ENCODE peak calls at places on chromosomes 13 and 19, in eight cellular contexts. B is transverse colon, N is stomach, X is PC-9, G is tibial nerve, L is sigmoid colon, I is SK-N-SH, Q is neural progenitor cell. P is an unnamed sample.

GRCh38 chr13:92513672-92514071 is 712.9 kb upstream of the GPC6 start:
- DNase-seq in Q (no peak), G (no peak), X (no peak), N (no peak), I (no peak), B (no peak), L (no peak), P (no peak)

GRCh38 chr13:36543671-36544070 is 111.4 kb downstream of the CCNA1 start:
- DNase-seq in B (no peak), X (no peak), G (no peak), L (no peak), I (no peak), N (no peak), Q (no peak), P (no peak)

GRCh38 chr19:50739841-50740426 is 16.8 kb downstream of the CLEC11A start:
- DNase-seq in B (no peak), L (no peak), X (no peak), N (no peak), I (no peak), Q (peak; percentile 59), G (no peak), P (no peak)

GRCh38 chr19:1364070-1364719 is 19.5 kb upstream of the NDUFS7 start:
- DNase-seq in X (no peak), Q (no peak), G (no peak), N (no peak), I (no peak), L (no peak), B (no peak), P (no peak)

GRCh38 chr19:15303105-15303780 is 29.1 kb downstream of the BRD4 start:
- DNase-seq in Q (no peak), B (no peak), L (no peak), I (no peak), X (peak; percentile 60), N (no peak), G (no peak), P (no peak)

GRCh38 chr13:31909889-31910551 is 121.6 kb upstream of the FRY start:
- DNase-seq in G (peak; percentile 52), X (peak; percentile 45), I (peak; percentile 18), N (peak; percentile 53), L (no peak), B (peak; percentile 46), Q (peak; percentile 75), P (no peak)

GRCh38 chr19:29643361-29643935 is 21.8 kb upstream of the PLEKHF1 start:
- DNase-seq in B (no peak), X (no peak), L (peak; percentile 38), Q (no peak), I (no peak), G (no peak), N (no peak), P (no peak)

GRCh38 chr19:32870154-32870573 is 597 bp upstream of the SLC7A9 start:
- DNase-seq in Q (peak; percentile 34), L (no peak), I (no peak), B (no peak), N (peak; percentile 18), G (no peak), X (no peak), P (no peak)

GRCh38 chr13:49603318-49603717 is 18.0 kb upstream of the RCBTB1 start:
- DNase-seq in I (no peak), B (no peak), Q (no peak), G (no peak), X (no peak), L (no peak), N (no peak), P (no peak)

GRCh38 chr13:105327727-105328126 is 1207.7 kb downstream of the EFNB2 start:
- DNase-seq in G (no peak), L (no peak), Q (no peak), N (no peak), X (no peak), B (no peak), I (no peak), P (no peak)

GRCh38 chr19:42253245-42254082 is 1.5 kb downstream of the ERF start:
- DNase-seq in X (peak; percentile 38), Q (peak; percentile 91), G (peak; percentile 57), L (peak; percentile 89), B (peak; percentile 73), I (peak; percentile 83), N (peak; percentile 62), P (peak; percentile 86)

GRCh38 chr13:50106559-50106958 is 91.3 kb downstream of the KCNRG start:
- DNase-seq in I (no peak), G (no peak), B (no peak), X (no peak), Q (no peak), N (no peak), L (no peak), P (no peak)

GRCh38 chr13:97356592-97356991 is 77.4 kb upstream of the RAP2A start:
- DNase-seq in Q (no peak), B (no peak), I (no peak), N (no peak), G (no peak), X (peak; percentile 8), L (no peak), P (no peak)

GRCh38 chr13:82758056-82758455 is 1124.2 kb downstream of the SLITRK1 start:
- DNase-seq in N (no peak), I (peak; percentile 37), L (no peak), X (no peak), B (no peak), G (no peak), Q (peak; percentile 41), P (no peak)

GRCh38 chr19:13981988-13982501 is 24.1 kb downstream of the RFX1 start:
- DNase-seq in N (no peak), I (no peak), B (no peak), Q (no peak), G (no peak), X (no peak), L (no peak), P (no peak)

GRCh38 chr13:35549481-35549880 is 73.0 kb upstream of the MAB21L1 start:
- DNase-seq in L (no peak), I (no peak), X (peak; percentile 68), B (no peak), N (no peak), G (no peak), Q (no peak), P (no peak)

GRCh38 chr13:71865858-71866172 is 1.2 kb downstream of the DACH1 start:
- DNase-seq in L (peak; percentile 62), G (no peak), N (no peak), B (peak; percentile 10), Q (peak; percentile 35), I (peak; percentile 65), X (no peak), P (no peak)

GRCh38 chr19:920051-920857 is 3.1 kb downstream of the KISS1R start:
- DNase-seq in I (no peak), X (no peak), N (no peak), Q (peak; percentile 46), L (no peak), G (no peak), B (no peak), P (no peak)

GRCh38 chr13:92716749-92717148 is 509.9 kb upstream of the GPC6 start:
- DNase-seq in N (no peak), I (no peak), X (no peak), L (no peak), Q (no peak), B (no peak), G (peak; percentile 5), P (no peak)

GRCh38 chr19:5245631-5246553 is 94.7 kb downstream of the PTPRS start:
- DNase-seq in Q (no peak), G (no peak), L (no peak), N (no peak), I (no peak), B (no peak), X (no peak), P (no peak)

GRCh38 chr13:46475586-46475991 is 77.4 kb upstream of the LRCH1 start:
- DNase-seq in G (no peak), B (no peak), Q (no peak), L (no peak), N (no peak), X (no peak), I (no peak), P (no peak)

GRCh38 chr19:13865578-13866462 is 11.1 kb upstream of the NANOS3 start:
- DNase-seq in B (no peak), G (no peak), L (no peak), X (peak; percentile 29), N (no peak), I (peak; percentile 81), Q (peak; percentile 64), P (no peak)

GRCh38 chr13:94557836-94558235 is 38.1 kb downstream of the TGDS start:
- DNase-seq in B (no peak), Q (no peak), I (no peak), L (no peak), N (no peak), G (no peak), X (no peak), P (no peak)

GRCh38 chr19:49340865-49341718 is 5.9 kb downstream of the CD37 start:
- DNase-seq in B (no peak), I (no peak), L (peak; percentile 63), Q (no peak), N (no peak), G (no peak), X (no peak), P (peak; percentile 40)
- H3K4me1 ChIP-seq in B (peaks cover 7% of the 10 kb centered on the region), I (no peaks in the 10 kb centered on the region), L (peaks cover 23% of the 10 kb centered on the region), Q (no peaks in the 10 kb centered on the region), N (peaks cover 36% of the 10 kb centered on the region), G (peaks cover 15% of the 10 kb centered on the region), X (no peaks in the 10 kb centered on the region), P (peaks cover 6% of the 10 kb centered on the region)

GRCh38 chr19:57817976-57818375 is 3.3 kb upstream of the ZNF552 start:
- DNase-seq in X (no peak), B (no peak), Q (no peak), N (no peak), G (no peak), I (no peak), L (no peak), P (no peak)

GRCh38 chr19:57818378-57818777 is 3.7 kb upstream of the ZNF552 start:
- DNase-seq in B (no peak), I (no peak), Q (no peak), N (no peak), X (no peak), G (no peak), L (no peak), P (no peak)

GRCh38 chr19:57825501-57825900 is 4.6 kb upstream of the ZNF587B start:
- DNase-seq in L (no peak), N (no peak), G (no peak), I (no peak), X (no peak), B (no peak), Q (no peak), P (no peak)

GRCh38 chr19:57816652-57817051 is 1.9 kb upstream of the ZNF552 start:
- DNase-seq in X (no peak), G (no peak), N (no peak), L (no peak), Q (no peak), I (no peak), B (no peak), P (no peak)

GRCh38 chr19:57820599-57820998 is 5.9 kb upstream of the ZNF552 start:
- DNase-seq in N (no peak), Q (no peak), G (no peak), B (no peak), X (no peak), I (no peak), L (no peak), P (no peak)
- TF ChIP-seq CTCF in N (no peak), Q (no peak), G (no peak), B (no peak), X (no peak), I (no peak), L (no peak), P (no peak)

GRCh38 chr19:56403764-56404704 is at the start of gene ZNF583:
- DNase-seq in Q (peak; percentile 96), B (peak; percentile 95), G (peak; percentile 93), L (peak; percentile 99), N (peak; percentile 95), I (peak; percentile 98), X (peak; percentile 74), P (peak; percentile 98)
- H3K27ac ChIP-seq in Q (peak within 1 kb of the TSS; percentile 72), B (peak within 1 kb of the TSS; percentile 92), G (peak within 1 kb of the TSS; percentile 98), L (peak within 1 kb of the TSS; percentile 89), N (peak within 1 kb of the TSS; percentile 91), I (peak within 1 kb of the TSS; percentile 83), X (no peak within 1 kb of the TSS), P (peak within 1 kb of the TSS; percentile 97)

GRCh38 chr19:44847144-44848035 is 1.3 kb downstream of the NECTIN2 start:
- DNase-seq in Q (peak; percentile 75), X (peak; percentile 71), L (peak; percentile 88), B (peak; percentile 84), I (peak; percentile 51), G (peak; percentile 62), N (peak; percentile 92), P (peak; percentile 85)
- H3K4me1 ChIP-seq in Q (peaks cover 22% of the 10 kb centered on the region), X (peaks cover 17% of the 10 kb centered on the region), L (peaks cover 45% of the 10 kb centered on the region), B (peaks cover 11% of the 10 kb centered on the region), I (peaks cover 19% of the 10 kb centered on the region), G (peaks cover 10% of the 10 kb centered on the region), N (peaks cover 73% of the 10 kb centered on the region), P (peaks cover 8% of the 10 kb centered on the region)

P was measured in ascending aorta.